ENCODE peak calls at places on chromosomes 16 and 17, in four cellular contexts. T, F, X and K are unnamed samples.

GRCh38 chr16:11405331-11406176 is 60.3 kb downstream of the RMI2 start:
- DNase-seq in T (no peak), F (peak), X (no peak), K (peak)

GRCh38 chr16:89853306-89853993 is 19.9 kb upstream of the TCF25 start:
- DNase-seq in T (no peak), F (no peak), X (no peak), K (no peak)

GRCh38 chr16:20385844-20386832 is 18.4 kb downstream of the PDILT start:
- DNase-seq in T (peak), F (peak), X (peak), K (peak)

GRCh38 chr16:1932050-1933028 is 10.7 kb downstream of the MSRB1 start:
- DNase-seq in T (no peak), F (no peak), X (no peak), K (peak)

GRCh38 chr17:42673885-42674754 is 2.7 kb downstream of the PLEKHH3 start:
- DNase-seq in T (peak), F (peak), X (peak), K (peak)

GRCh38 chr17:76695059-76695892 is 15.5 kb downstream of the MXRA7 start:
- DNase-seq in T (no peak), F (no peak), X (no peak), K (no peak)

GRCh38 chr17:6361733-6362132 is 73.2 kb downstream of the AIPL1 start:
- DNase-seq in T (no peak), F (no peak), X (no peak), K (peak)

GRCh38 chr17:61794792-61795191 is 68.5 kb downstream of the BRIP1 start:
- DNase-seq in T (no peak), F (no peak), X (no peak), K (no peak)

GRCh38 chr17:691423-691822 is 23.2 kb downstream of the VPS53 start:
- DNase-seq in T (no peak), F (no peak), X (no peak), K (no peak)

GRCh38 chr16:5010576-5011329 is 23.0 kb downstream of the NAGPA start:
- DNase-seq in T (no peak), F (no peak), X (no peak), K (no peak)

GRCh38 chr17:79785900-79786810 is 8.2 kb downstream of the CBX2 start:
- DNase-seq in T (no peak), F (no peak), X (no peak), K (no peak)

GRCh38 chr16:57571098-57571497 is 28.7 kb downstream of the ADGRG5 start:
- DNase-seq in T (no peak), F (no peak), X (no peak), K (no peak)

GRCh38 chr17:82412535-82413520 is 5.3 kb upstream of the HEXD start:
- DNase-seq in T (no peak), F (no peak), X (no peak), K (no peak)

GRCh38 chr17:35460354-35460851 is 11.8 kb upstream of the SLFN13 start:
- DNase-seq in T (peak), F (no peak), X (peak), K (peak)

GRCh38 chr16:80274576-80275191 is 266.1 kb upstream of the DYNLRB2 start:
- DNase-seq in T (no peak), F (peak), X (no peak), K (no peak)

GRCh38 chr17:40953876-40954275 is 12.9 kb downstream of the KRT39 start:
- DNase-seq in T (no peak), F (no peak), X (no peak), K (peak)

GRCh38 chr16:23141500-23141899 is 7.8 kb downstream of the USP31 start:
- DNase-seq in T (no peak), F (no peak), X (no peak), K (no peak)

GRCh38 chr16:23141959-23142740 is 7.1 kb downstream of the USP31 start:
- DNase-seq in T (no peak), F (no peak), X (no peak), K (no peak)

GRCh38 chr16:23141033-23141432 is 8.2 kb downstream of the USP31 start:
- DNase-seq in T (no peak), F (no peak), X (no peak), K (no peak)

GRCh38 chr16:23137818-23138217 is 11.4 kb downstream of the USP31 start:
- DNase-seq in T (no peak), F (no peak), X (no peak), K (no peak)

DNA sequence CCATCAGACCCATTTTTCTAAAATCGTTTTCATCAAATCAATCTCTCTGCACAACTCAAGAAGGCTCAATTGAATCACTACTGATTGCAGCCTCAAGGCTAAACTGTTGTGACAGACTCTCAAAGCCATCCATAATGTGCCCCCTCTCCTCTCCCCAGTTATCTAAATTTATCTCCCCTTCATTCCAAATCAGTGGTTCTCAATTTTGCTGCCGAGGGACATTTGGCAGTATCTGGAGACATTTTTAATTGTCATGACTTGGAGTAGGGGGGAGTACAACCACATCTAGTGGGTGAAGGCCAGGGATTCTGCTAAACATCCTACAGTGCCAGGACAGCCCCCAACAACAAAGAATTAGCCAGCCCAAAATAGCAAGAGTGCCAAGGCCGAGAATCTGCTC is 9.2 kb downstream of the USP31 start:
- DNase-seq in T (no peak), F (no peak), X (no peak), K (no peak)
- H3K27ac ChIP-seq in T (no peak), F (peak), X (peak), K (no peak)

DNA sequence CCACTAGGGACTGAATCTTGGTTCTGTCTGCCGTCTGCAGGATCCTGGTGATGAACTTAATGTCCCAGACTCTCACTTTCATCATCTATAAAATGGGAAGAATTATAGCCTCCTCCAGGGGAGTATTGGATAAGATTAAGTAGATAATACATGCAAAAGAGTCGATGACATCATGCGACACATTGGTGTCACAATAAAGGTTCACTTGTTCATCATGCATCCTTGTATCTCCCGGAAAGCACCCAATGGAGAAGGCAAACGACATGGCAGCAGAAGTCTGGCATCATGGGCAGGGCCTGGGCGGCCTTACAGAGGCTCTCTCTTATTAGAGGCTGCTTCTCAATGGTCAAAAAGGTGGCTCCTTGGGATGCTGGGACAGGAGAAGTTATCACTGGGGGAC is 35.1 kb upstream of the CD300E start:
- DNase-seq in T (no peak), F (no peak), X (no peak), K (no peak)
- TF ChIP-seq CTCF in T (no peak), F (no peak), X (no peak), K (no peak)

GRCh38 chr17:4945944-4946280 is 2.4 kb downstream of the PFN1 start:
- DNase-seq in T (no peak), F (no peak), X (no peak), K (no peak)

GRCh38 chr17:4942760-4943508 is 2.9 kb downstream of the RNF167 start:
- DNase-seq in T (no peak), F (no peak), X (no peak), K (no peak)

GRCh38 chr17:4945176-4945943 is 3.0 kb downstream of the PFN1 start:
- DNase-seq in T (peak), F (peak), X (peak), K (peak)

GRCh38 chr17:4944554-4945175 is 3.7 kb downstream of the PFN1 start:
- DNase-seq in T (no peak), F (no peak), X (no peak), K (no peak)

GRCh38 chr17:4944163-4944553 is 4.1 kb downstream of the RNF167 start:
- DNase-seq in T (no peak), F (no peak), X (no peak), K (no peak)
- H3K4me3 ChIP-seq in T (no peak), F (no peak), X (peak), K (no peak)

GRCh38 chr17:66511125-66511524 is 208.7 kb downstream of the PRKCA start:
- DNase-seq in T (no peak), F (no peak), X (no peak), K (no peak)

GRCh38 chr17:66518108-66518507 is 215.7 kb downstream of the PRKCA start:
- DNase-seq in T (no peak), F (peak), X (no peak), K (no peak)

GRCh38 chr17:66518677-66519076 is 216.3 kb downstream of the PRKCA start:
- DNase-seq in T (no peak), F (peak), X (no peak), K (no peak)

GRCh38 chr17:66517336-66518009 is 215.1 kb downstream of the PRKCA start:
- DNase-seq in T (no peak), F (no peak), X (no peak), K (no peak)

GRCh38 chr17:66514227-66514806 is 211.9 kb downstream of the PRKCA start:
- DNase-seq in T (no peak), F (no peak), X (no peak), K (no peak)
- H3K27ac ChIP-seq in T (no peak), F (no peak), X (no peak), K (no peak)

GRCh38 chr16:85221810-85222150 is 109.5 kb upstream of the CIBAR2 start:
- DNase-seq in T (no peak), F (no peak), X (no peak), K (no peak)

GRCh38 chr16:85221081-85221809 is 109.0 kb upstream of the CIBAR2 start:
- DNase-seq in T (no peak), F (no peak), X (no peak), K (no peak)

GRCh38 chr16:85222151-85222863 is 110.0 kb upstream of the CIBAR2 start:
- DNase-seq in T (no peak), F (no peak), X (no peak), K (no peak)

GRCh38 chr16:85216522-85217375 is 104.5 kb upstream of the CIBAR2 start:
- DNase-seq in T (no peak), F (no peak), X (no peak), K (no peak)

DNA sequence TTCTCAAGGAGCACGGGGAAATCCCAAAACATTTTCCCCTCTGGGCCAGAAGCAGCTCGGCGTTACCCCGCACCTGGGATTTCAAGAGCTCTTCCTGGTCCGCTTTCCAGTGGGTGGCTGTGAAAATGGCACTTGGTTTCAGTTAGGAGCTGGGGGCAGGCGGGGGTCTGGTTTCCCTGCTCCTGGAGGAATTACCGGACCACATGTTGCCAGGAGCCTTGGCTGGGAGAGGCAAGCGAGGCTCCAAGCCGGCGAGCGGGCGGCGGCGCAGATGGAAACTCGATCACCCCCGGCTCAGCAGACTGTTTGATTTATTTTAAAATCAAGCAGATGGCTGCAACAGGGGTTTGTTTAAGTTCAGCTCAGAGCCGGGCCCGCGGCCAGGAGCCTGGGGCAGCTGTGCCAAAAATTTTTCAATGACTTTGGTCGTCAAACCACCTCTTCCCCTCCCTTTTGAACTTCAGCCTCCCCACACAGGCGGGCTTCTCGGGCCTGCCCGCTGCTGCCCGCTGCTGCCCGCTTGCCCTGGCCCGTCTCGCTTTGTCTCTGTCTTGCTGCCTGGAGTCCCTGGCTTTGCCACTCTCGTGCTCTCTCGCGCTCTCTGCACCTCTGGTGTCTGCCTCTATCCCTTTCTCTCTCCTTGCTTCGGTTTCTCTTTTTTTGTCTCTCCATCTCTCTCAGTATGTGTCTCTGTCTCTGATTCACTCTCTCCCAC is 108.0 kb upstream of the CIBAR2 start:
- DNase-seq in T (peak), F (peak), X (peak), K (peak)
- TF ChIP-seq CTCF in T (no peak), F (no peak), X (no peak), K (no peak)

DNA sequence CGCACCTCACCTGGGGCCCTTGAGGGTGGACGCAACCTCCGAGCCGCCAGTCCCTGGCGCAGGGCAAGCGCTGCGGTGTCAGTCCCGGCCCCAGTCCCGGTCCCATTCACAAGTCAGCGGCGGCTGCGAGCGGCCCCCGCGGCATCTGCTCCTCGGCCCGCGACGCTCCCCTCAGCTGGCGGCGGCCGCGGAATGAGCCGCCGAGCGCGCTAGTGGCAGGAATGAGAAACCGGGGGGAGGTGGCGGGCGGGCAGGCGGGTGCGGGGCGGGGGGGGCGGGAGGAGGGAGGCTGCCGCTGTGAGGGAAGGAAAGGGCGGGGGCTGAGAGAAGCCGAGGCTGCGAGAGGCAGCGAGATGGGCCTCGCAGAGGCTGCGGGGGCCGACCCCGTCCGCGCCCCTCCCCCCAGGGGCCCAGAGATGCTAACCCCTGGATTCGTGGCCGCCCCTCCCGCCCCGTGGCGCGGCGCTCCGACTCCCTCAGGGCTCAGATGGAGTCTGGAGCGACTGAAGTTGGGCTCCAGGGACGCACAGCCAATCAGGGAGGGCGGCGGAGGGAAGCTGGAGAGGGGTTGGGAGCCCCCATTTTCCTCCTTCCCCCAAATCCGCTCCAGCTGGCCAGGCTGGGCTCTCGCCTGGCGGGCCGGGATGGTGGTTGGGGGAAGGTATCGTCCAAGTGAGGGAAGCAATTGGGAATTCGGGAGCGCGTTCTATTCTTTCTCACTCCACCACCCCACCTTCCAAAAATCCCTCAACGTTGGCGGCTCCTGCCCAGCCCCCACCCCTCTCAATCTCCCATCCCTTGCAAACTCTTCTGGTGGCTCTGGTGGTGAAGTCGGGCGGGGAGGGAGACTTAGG is at the start of gene CDH11:
- DNase-seq in T (peak), F (peak), X (peak), K (peak)
- H3K4me3 ChIP-seq in T (peak), F (peak), X (peak), K (peak)

DNA sequence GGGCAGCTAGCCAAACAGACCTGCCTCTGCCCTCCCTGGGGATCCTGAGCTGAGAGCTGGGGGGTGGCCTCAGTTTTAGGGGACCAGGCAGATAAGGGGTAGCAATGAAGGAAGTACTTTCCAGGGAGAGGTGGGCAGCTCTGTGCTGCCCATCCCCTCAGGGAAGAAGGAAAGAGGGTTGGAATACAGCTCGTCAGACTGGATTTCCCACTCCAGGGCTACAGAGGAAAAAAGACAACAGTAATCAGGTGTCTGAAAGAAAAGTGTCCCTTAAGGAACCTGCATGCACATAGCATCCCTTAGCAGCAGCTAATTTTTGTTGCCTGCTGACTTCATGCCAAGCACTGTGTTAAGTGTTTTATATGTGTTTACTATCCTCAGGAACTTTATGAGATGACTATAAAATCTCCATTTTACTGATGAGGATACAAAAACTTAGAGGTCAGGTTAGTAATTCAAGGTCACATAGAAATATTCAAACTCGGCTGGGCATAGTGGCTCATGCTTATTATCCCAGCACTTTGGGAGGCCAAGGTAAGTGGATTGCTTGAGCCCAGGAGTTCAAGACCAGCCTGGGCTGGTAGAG is 3.2 kb upstream of the MRPL58 start:
- DNase-seq in T (no peak), F (no peak), X (no peak), K (no peak)
- H3K27ac ChIP-seq in T (no peak), F (no peak), X (no peak), K (no peak)